ENCODE peak calls at places on chromosomes 2 and 18, in five cellular contexts. E is SK-N-SH, F is WTC11, V is A549, N is IMR-90. X is an unnamed sample.

GRCh38 chr2:159084395-159085370 is 116.2 kb downstream of the TANC1 start:
- DNase-seq in E (no peak), F (no peak), V (no peak), N (peak; percentile 40), X (no peak)

GRCh38 chr2:102618452-102619413 is 620 bp upstream of the SLC9A2 start:
- DNase-seq in N (no peak), V (peak; percentile 52), E (no peak), F (peak; percentile 30), X (no peak)

GRCh38 chr2:76684762-76685161 is 837.4 kb downstream of the LRRTM4 start:
- DNase-seq in F (no peak), N (no peak), E (no peak), V (no peak), X (no peak)

GRCh38 chr18:11251891-11252270 is 102.5 kb upstream of the PIEZO2 start:
- DNase-seq in N (peak; percentile 18), E (no peak), V (no peak), F (no peak), X (no peak)

GRCh38 chr18:41940506-41941215 is 14.4 kb upstream of the PIK3C3 start:
- DNase-seq in N (peak; percentile 97), E (no peak), F (no peak), V (peak; percentile 14), X (no peak)

GRCh38 chr18:13381907-13382682 is 163.5 kb downstream of the LDLRAD4 start:
- DNase-seq in N (peak; percentile 21), V (peak; percentile 4), E (peak; percentile 73), F (no peak), X (no peak)

GRCh38 chr2:144510206-144510991 is 9.5 kb downstream of the ZEB2 start:
- DNase-seq in E (no peak), F (peak; percentile 46), V (no peak), N (peak; percentile 89), X (peak; percentile 19)

GRCh38 chr2:181058378-181059269 is 78.2 kb downstream of the UBE2E3 start:
- DNase-seq in N (peak; percentile 29), E (peak; percentile 3), V (peak; percentile 49), F (peak; percentile 17), X (peak; percentile 12)

GRCh38 chr2:95009009-95009760 is 16.3 kb upstream of the MAL start:
- DNase-seq in F (no peak), N (no peak), V (no peak), E (no peak), X (no peak)

GRCh38 chr2:188079176-188079575 is 212.5 kb upstream of the GULP1 start:
- DNase-seq in F (no peak), V (no peak), N (peak; percentile 79), E (no peak), X (no peak)

GRCh38 chr2:239386872-239387445 is 13.9 kb downstream of the HDAC4 start:
- DNase-seq in V (no peak), N (no peak), E (no peak), F (no peak), X (no peak)

GRCh38 chr2:201157694-201158093 is 25.2 kb upstream of the CASP10 start:
- DNase-seq in V (no peak), E (no peak), F (no peak), N (no peak), X (no peak)

GRCh38 chr2:95326433-95327140 is 29.4 kb downstream of the KCNIP3 start:
- DNase-seq in V (no peak), E (no peak), N (no peak), F (no peak), X (no peak)

GRCh38 chr2:54557601-54558187 is 101.6 kb downstream of the SPTBN1 start:
- DNase-seq in V (peak; percentile 85), F (peak; percentile 63), E (peak; percentile 70), N (no peak), X (no peak)

GRCh38 chr2:100427627-100428258 is 10.3 kb upstream of the CHST10 start:
- DNase-seq in V (peak; percentile 59), F (peak; percentile 78), N (peak; percentile 38), E (peak; percentile 61), X (no peak)

GRCh38 chr2:9330639-9331270 is 92.6 kb downstream of the ITGB1BP1 start:
- DNase-seq in V (no peak), E (no peak), N (no peak), F (no peak), X (no peak)

GRCh38 chr18:80136679-80137078 is 27.6 kb downstream of the ADNP2 start:
- DNase-seq in F (no peak), E (peak; percentile 28), V (no peak), N (no peak), X (no peak)

GRCh38 chr18:63986885-63987284 is 17.0 kb downstream of the SERPINB8 start:
- DNase-seq in N (no peak), F (no peak), V (no peak), E (no peak), X (no peak)

GRCh38 chr2:38835015-38835601 is 40.6 kb downstream of the DHX57 start:
- DNase-seq in F (no peak), N (peak; percentile 28), V (peak; percentile 55), E (no peak), X (no peak)

GRCh38 chr2:65361623-65362022 is 70.8 kb downstream of the SPRED2 start:
- DNase-seq in N (peak; percentile 48), F (no peak), V (no peak), E (peak; percentile 62), X (no peak)

GRCh38 chr18:36176739-36177138 is 10.6 kb upstream of the MOCOS start:
- DNase-seq in E (no peak), N (peak; percentile 56), V (no peak), F (no peak), X (no peak)

GRCh38 chr18:6170604-6171003 is 244.1 kb downstream of the L3MBTL4 start:
- DNase-seq in E (no peak), V (no peak), F (no peak), N (no peak), X (no peak)
- TF ChIP-seq USF2 in E (no peak), V (no peak), F (no peak), N (no peak), X (no peak)

GRCh38 chr2:241853651-241854341 is 4.9 kb downstream of the PDCD1 start:
- DNase-seq in F (no peak), N (peak; percentile 25), V (no peak), E (peak; percentile 43), X (no peak)

GRCh38 chr2:241855245-241855887 is 3.3 kb downstream of the PDCD1 start:
- DNase-seq in V (no peak), E (peak; percentile 39), F (peak; percentile 16), N (no peak), X (no peak)

GRCh38 chr2:241855888-241856422 is 2.7 kb downstream of the PDCD1 start:
- DNase-seq in E (peak; percentile 30), N (no peak), V (no peak), F (no peak), X (no peak)

GRCh38 chr2:241852981-241853631 is 5.6 kb downstream of the PDCD1 start:
- DNase-seq in E (peak; percentile 31), F (no peak), V (no peak), N (no peak), X (no peak)

GRCh38 chr2:241854342-241855244 is 4.1 kb downstream of the PDCD1 start:
- DNase-seq in E (peak; percentile 62), V (no peak), N (no peak), F (no peak), X (no peak)
- TF ChIP-seq USF2 in E (no peak), V (no peak), N (no peak), F (no peak), X (no peak)

DNA sequence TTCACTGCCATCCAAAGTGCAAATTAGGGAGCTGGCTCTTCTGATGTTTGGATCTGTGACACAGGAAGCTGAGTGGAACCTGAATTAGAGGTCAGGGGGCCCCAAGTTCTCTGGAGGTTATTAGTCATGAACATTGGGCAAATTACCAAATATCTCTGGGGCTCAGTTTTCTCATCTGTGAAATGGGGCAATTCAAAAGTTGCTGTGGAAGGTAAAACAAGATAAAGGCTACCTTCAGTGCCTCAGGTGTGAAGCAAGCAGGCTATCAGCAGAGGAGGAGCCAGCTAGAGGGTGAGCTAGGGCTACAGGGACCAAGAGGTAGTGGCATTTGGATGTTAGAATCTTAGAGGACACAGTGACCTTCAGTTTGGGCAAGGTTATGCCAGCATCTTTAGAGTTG is 89.4 kb upstream of the FAM136A start:
- DNase-seq in N (no peak), V (no peak), F (no peak), E (no peak), X (no peak)
- TF ChIP-seq USF2 in N (no peak), V (no peak), F (no peak), E (no peak), X (no peak)

DNA sequence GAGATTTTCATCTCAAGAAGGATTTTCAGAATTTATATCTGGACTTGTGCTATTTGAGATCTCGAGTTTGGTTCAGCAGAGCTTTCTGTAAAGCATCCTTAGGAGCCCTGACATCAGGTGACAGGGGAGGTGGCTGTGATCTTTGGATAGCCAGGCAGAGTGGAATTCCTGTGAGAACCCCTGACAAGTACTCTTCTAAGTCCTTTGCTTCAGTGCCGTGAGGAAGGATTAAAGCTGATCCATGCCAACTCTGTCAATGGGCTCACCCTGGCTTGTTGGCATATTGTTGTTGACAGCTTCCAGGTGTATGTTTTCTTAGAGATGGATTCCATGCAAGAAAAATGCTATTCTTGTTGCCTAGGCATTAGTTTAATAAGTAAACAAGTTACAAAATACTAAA is 38.0 kb upstream of the NFE2L2 start:
- DNase-seq in F (no peak), N (no peak), E (no peak), V (no peak), X (no peak)
- TF ChIP-seq USF2 in F (no peak), N (no peak), E (no peak), V (no peak), X (no peak)

GRCh38 chr2:88074854-88075292 is 7.2 kb downstream of the SMYD1 start:
- DNase-seq in N (peak; percentile 67), E (no peak), F (no peak), V (no peak), X (no peak)
- TF ChIP-seq USF2 in N (no peak), E (no peak), F (no peak), V (no peak), X (no peak)

X was measured in GM12878.